ENCODE peak calls at places on chromosomes 2 and 18, in five cellular contexts. T, R, Q, C and S are unnamed samples.

GRCh38 chr2:179180242-179180641 is 84.4 kb downstream of the SESTD1 start:
- DNase-seq in T (peak), R (no peak), Q (no peak), C (no peak), S (no peak)

GRCh38 chr2:170742896-170743529 is 27.2 kb upstream of the ERICH2 start:
- DNase-seq in T (no peak), R (no peak), Q (no peak), C (no peak), S (no peak)

GRCh38 chr2:219041252-219041651 is at the start of gene CFAP65:
- DNase-seq in T (peak), R (no peak), Q (no peak), C (peak), S (peak)

GRCh38 chr18:28059861-28060260 is 117.1 kb downstream of the CDH2 start:
- DNase-seq in T (no peak), R (no peak), Q (no peak), C (no peak), S (no peak)

GRCh38 chr2:145753966-145754365 is 1234.0 kb upstream of the ZEB2 start:
- DNase-seq in T (no peak), R (no peak), Q (no peak), C (no peak), S (no peak)

GRCh38 chr2:173355132-173355865 is 627 bp downstream of the CDCA7 start:
- DNase-seq in T (peak), R (peak), Q (no peak), C (peak), S (peak)

GRCh38 chr2:173427887-173428683 is 73.4 kb downstream of the CDCA7 start:
- DNase-seq in T (peak), R (peak), Q (no peak), C (no peak), S (peak)

GRCh38 chr18:58937204-58937603 is 72.5 kb downstream of the ZNF532 start:
- DNase-seq in T (no peak), R (no peak), Q (no peak), C (no peak), S (peak)

GRCh38 chr2:240567872-240568677 is at the start of gene RNPEPL1:
- DNase-seq in T (peak), R (peak), Q (peak), C (peak), S (no peak)

GRCh38 chr2:121818546-121818945 is 63.1 kb downstream of the TSN start:
- DNase-seq in T (no peak), R (no peak), Q (no peak), C (no peak), S (no peak)

GRCh38 chr2:164903214-164903613 is 52.1 kb downstream of the SLC38A11 start:
- DNase-seq in T (no peak), R (no peak), Q (no peak), C (no peak), S (peak)

GRCh38 chr2:235608200-235608591 is 114.4 kb downstream of the AGAP1 start:
- DNase-seq in T (no peak), R (peak), Q (no peak), C (no peak), S (no peak)

GRCh38 chr2:41937464-41937861 is 110.4 kb upstream of the PKDCC start:
- DNase-seq in T (no peak), R (no peak), Q (no peak), C (no peak), S (no peak)

GRCh38 chr2:180743412-180743811 is 237.0 kb upstream of the UBE2E3 start:
- DNase-seq in T (no peak), R (no peak), Q (no peak), C (no peak), S (no peak)

GRCh38 chr18:25340762-25341161 is 11.2 kb downstream of the ZNF521 start:
- DNase-seq in T (no peak), R (no peak), Q (no peak), C (no peak), S (no peak)

GRCh38 chr2:28412625-28413151 is 20.0 kb downstream of the FOSL2 start:
- DNase-seq in T (no peak), R (no peak), Q (no peak), C (peak), S (no peak)

DNA sequence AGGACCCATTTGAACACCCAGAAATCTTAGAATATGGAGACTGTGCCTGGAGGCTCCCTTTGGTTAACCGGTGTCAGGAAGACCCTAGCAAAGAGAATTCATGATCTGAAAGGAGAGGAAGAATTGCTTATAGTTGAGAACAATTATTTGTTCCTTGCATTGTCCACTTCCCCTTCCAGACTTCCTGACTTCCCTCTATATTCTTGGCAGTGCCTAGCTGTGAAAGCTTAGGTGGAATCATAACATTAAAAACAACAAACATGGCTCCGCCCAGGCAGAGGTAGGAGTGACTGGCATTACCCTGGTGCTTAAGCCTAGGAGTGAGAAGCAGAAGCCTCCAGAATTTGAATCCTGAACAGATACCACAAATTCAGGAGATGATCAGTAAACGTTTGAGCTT is 1.9 kb downstream of the TTL start:
- DNase-seq in T (no peak), R (no peak), Q (no peak), C (no peak), S (no peak)
- H3K4me3 ChIP-seq in T (no peak), R (no peak), Q (peak), C (no peak), S (no peak)

GRCh38 chr18:54267688-54268087 is 1.6 kb upstream of the POLI start:
- DNase-seq in T (no peak), R (no peak), Q (no peak), C (no peak), S (no peak)

DNA sequence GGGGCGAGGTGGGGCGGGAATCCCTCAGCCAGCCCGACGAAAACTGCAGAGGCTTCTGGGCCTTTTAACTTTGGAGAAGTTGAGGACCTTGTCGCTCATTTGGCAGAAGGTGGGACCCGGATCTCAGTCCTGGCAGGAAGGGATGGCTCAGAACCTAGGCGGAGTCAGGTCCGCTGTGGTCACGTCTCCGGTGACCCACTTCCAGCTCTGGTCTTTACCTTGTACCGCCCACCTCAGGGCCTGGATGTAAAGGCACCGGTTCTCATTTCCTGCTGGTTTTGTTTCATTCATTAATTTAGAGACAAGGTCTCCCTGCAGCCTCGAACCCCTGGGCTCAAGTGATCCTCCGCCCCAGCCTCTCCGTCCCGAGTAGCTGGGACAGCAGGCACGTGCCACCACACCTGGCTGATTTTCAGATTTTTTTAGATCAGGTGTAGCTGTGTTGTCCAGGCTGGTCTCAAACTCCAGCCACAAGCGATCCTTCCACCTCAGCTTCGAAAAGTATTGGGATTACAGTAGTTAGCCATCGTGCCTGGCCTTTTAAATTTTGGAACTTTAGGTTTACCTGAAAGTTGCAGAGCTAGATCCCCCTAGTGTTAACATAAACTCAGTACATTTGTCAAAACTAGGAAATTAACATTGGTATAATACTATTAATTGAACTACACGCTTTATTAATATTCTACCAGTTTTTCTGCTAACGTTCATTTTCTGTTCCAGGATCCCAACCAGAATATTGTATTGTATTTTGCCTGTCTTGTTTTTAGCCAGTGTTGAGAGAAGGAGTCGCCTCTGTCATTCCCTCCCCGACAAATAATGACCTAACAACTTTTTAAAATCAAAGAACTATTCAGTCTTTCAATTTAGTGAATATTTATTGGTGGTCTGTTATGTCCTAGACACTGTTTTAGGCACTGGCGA is 867 bp downstream of the POLI start:
- DNase-seq in T (peak), R (no peak), Q (no peak), C (peak), S (peak)
- TF ChIP-seq CTCF in T (peak), R (peak), Q (peak), C (peak), S (peak)

DNA sequence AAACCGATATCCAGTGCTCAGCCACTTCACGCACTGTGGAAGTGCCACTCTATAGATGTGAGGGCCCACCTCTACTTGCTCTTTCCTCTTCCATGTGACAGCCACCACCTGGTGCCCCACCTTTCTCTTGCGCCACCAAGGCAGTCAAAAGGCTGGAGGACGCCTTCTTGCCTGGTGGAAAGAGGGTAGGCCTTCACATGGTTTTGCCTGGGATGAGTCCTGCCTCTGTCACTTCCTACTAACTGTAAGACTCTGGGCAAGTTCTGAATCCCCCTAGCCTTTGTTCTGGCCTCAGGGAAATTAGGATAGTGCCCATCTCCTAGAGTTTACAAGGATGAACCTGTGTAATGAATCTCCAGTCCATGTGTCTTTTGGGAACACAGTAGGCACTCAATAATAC is 66.2 kb upstream of the ODC1 start:
- DNase-seq in T (no peak), R (no peak), Q (no peak), C (peak), S (no peak)
- H3K27ac ChIP-seq in T (no peak), R (no peak), Q (no peak), C (no peak), S (peak)

GRCh38 chr2:237137626-237138323 is 52.1 kb downstream of the COPS8 start:
- DNase-seq in T (no peak), R (no peak), Q (no peak), C (no peak), S (no peak)

GRCh38 chr2:237136824-237137223 is 51.1 kb downstream of the COPS8 start:
- DNase-seq in T (no peak), R (no peak), Q (no peak), C (no peak), S (no peak)

GRCh38 chr2:237141556-237141955 is 55.9 kb downstream of the COPS8 start:
- DNase-seq in T (no peak), R (no peak), Q (no peak), C (no peak), S (peak)

GRCh38 chr2:237140689-237141285 is 55.1 kb downstream of the COPS8 start:
- DNase-seq in T (no peak), R (no peak), Q (no peak), C (no peak), S (no peak)

DNA sequence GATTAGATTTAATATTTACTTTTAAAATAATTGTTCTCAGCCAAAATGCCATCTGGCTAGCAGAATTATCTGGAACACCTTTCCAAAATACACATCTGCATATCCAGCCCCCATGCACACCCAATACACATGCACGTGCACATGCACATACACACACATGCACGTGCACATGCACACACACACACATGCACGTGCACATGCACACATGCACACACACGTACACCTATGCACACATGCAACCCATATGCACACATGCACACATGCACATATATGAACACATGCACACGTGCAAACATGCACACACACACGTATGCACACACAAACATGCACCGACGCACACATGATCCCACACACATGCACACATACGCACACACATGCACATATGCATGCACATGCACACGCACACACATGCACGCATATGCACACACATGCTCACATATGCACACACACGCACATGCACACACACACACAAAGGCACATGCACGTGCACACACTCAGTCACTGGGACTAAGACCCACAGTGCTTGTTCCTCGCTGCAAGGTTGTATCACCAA is 53.5 kb downstream of the COPS8 start:
- DNase-seq in T (no peak), R (no peak), Q (no peak), C (no peak), S (no peak)
- H3K4me3 ChIP-seq in T (no peak), R (no peak), Q (no peak), C (no peak), S (no peak)

GRCh38 chr2:118088051-118089014 is at the start of gene INSIG2:
- DNase-seq in T (peak), R (peak), Q (peak), C (peak), S (peak)
- TF ChIP-seq CTCF in T (no peak), R (no peak), Q (no peak), C (no peak), S (peak)

DNA sequence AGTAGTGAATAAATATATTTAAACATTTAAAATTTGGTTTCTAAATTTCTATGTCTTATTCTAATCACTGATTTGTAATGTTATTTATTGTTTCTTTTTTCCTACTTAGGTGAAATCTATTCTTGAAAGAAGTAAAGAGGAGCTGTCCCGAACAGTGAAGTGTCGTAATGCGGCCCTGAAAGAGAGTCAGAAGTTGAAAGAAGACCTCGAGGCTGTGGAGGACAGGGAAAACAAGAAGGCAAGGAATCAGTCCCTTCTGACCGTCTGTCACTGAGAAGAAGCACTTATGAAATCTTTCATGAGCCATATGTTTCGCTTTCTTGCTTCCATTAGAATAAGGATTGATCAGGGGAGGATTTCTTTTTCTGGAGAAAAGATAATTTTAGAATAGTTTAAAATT is 78.9 kb downstream of the CCDC150 start:
- DNase-seq in T (no peak), R (no peak), Q (no peak), C (no peak), S (no peak)
- H3K27ac ChIP-seq in T (peak), R (no peak), Q (no peak), C (no peak), S (no peak)